ENCODE peak calls at places on chromosomes 13 and 19, in seven cellular contexts. R is CD4-positive, alpha-beta T cell; X is fibroblast of mammary gland; U is foreskin fibroblast; E is bronchial epithelial cell; L is mesothelial cell of epicardium; H is omental fat pad. A is an unnamed sample.
A peak's percentile ranks its signal among the peaks of the same experiment; 100 is the strongest.

GRCh38 chr13:41345921-41346589 is 35.0 kb downstream of the NAA16 start:
- DNase-seq in H (no peak), U (no peak), X (no peak), R (no peak), L (no peak), E (peak; percentile 5), A (no peak)

GRCh38 chr13:30373727-30374126 is 48.6 kb upstream of the UBE2L5 start:
- DNase-seq in H (no peak), X (no peak), E (no peak), R (no peak), L (no peak), U (no peak), A (no peak)

GRCh38 chr19:3451451-3451866 is 28.9 kb downstream of the SMIM24 start:
- DNase-seq in X (no peak), H (no peak), E (no peak), L (no peak), U (no peak), R (no peak), A (no peak)

GRCh38 chr19:46303345-46303701 is 6.5 kb downstream of the HIF3A start:
- DNase-seq in U (no peak), E (no peak), R (no peak), L (no peak), X (no peak), H (no peak), A (no peak)

GRCh38 chr13:45695198-45695730 is 6.9 kb upstream of the CBY2 start:
- DNase-seq in E (no peak), L (no peak), X (peak; percentile 18), H (no peak), U (no peak), R (no peak), A (no peak)

GRCh38 chr19:13963603-13964105 is 11.3 kb downstream of the DCAF15 start:
- DNase-seq in X (no peak), L (no peak), H (no peak), R (no peak), E (no peak), U (no peak), A (no peak)

GRCh38 chr19:49741210-49741844 is 21.8 kb downstream of the TSKS start:
- DNase-seq in U (no peak), X (peak; percentile 55), R (no peak), E (no peak), L (no peak), H (no peak), A (no peak)

GRCh38 chr19:47032171-47032811 is 12.7 kb downstream of the NPAS1 start:
- DNase-seq in L (peak; percentile 66), U (peak; percentile 39), E (peak; percentile 40), R (peak; percentile 72), H (no peak), X (no peak), A (peak; percentile 64)

GRCh38 chr19:19540707-19541515 is 2.8 kb downstream of the CILP2 start:
- DNase-seq in R (peak; percentile 75), H (peak; percentile 47), E (peak; percentile 62), U (peak; percentile 80), L (peak; percentile 58), X (no peak), A (peak; percentile 47)

GRCh38 chr19:30744741-30745475 is 372.7 kb downstream of the ZNF536 start:
- DNase-seq in H (no peak), E (no peak), X (no peak), R (no peak), U (no peak), L (no peak), A (no peak)

GRCh38 chr19:43934055-43934984 is 762 bp downstream of the ZNF45 start:
- DNase-seq in H (no peak), X (peak; percentile 16), E (peak; percentile 34), L (no peak), R (no peak), U (peak; percentile 22), A (peak; percentile 11)

GRCh38 chr13:69198706-69199105 is 908.9 kb upstream of the ATXN8OS start:
- DNase-seq in U (no peak), L (no peak), R (no peak), X (no peak), H (no peak), E (no peak), A (no peak)

GRCh38 chr19:1921825-1922224 is 16.6 kb downstream of the ADAT3 start:
- DNase-seq in X (no peak), E (no peak), U (no peak), R (no peak), L (no peak), H (no peak), A (no peak)

GRCh38 chr19:16722591-16722990 is 2.9 kb downstream of the NWD1 start:
- DNase-seq in R (no peak), U (no peak), X (no peak), E (no peak), L (no peak), H (no peak), A (no peak)

GRCh38 chr13:94272038-94272437 is 207.4 kb downstream of the DCT start:
- DNase-seq in L (no peak), E (no peak), R (no peak), U (no peak), X (peak; percentile 67), H (no peak), A (no peak)

GRCh38 chr19:58279042-58279924 is 528 bp downstream of the ZNF8 start:
- DNase-seq in R (peak; percentile 52), X (peak; percentile 57), U (peak; percentile 82), E (peak; percentile 44), L (peak; percentile 91), H (peak; percentile 81), A (peak; percentile 76)

GRCh38 chr19:58044886-58045285 is 11.1 kb downstream of the ZSCAN1 start:
- DNase-seq in X (no peak), U (no peak), L (no peak), R (no peak), H (no peak), E (no peak), A (no peak)

GRCh38 chr19:13842294-13843103 is 34.4 kb upstream of the NANOS3 start:
- DNase-seq in L (peak; percentile 62), R (peak; percentile 66), U (peak; percentile 92), E (no peak), X (peak; percentile 57), H (no peak), A (peak; percentile 74)

GRCh38 chr19:13118424-13119193 is 545 bp downstream of the NACC1 start:
- DNase-seq in X (peak; percentile 27), E (peak; percentile 35), U (peak; percentile 73), H (no peak), L (no peak), R (no peak), A (peak; percentile 58)

GRCh38 chr19:55652311-55653078 is 2.3 kb upstream of the U2AF2 start:
- DNase-seq in X (no peak), H (no peak), E (no peak), U (no peak), L (no peak), R (no peak), A (peak; percentile 36)
- TF ChIP-seq CTCF in X (no peak), H (no peak), E (no peak), U (no peak), L (no peak), R (no peak), A (no peak)

DNA sequence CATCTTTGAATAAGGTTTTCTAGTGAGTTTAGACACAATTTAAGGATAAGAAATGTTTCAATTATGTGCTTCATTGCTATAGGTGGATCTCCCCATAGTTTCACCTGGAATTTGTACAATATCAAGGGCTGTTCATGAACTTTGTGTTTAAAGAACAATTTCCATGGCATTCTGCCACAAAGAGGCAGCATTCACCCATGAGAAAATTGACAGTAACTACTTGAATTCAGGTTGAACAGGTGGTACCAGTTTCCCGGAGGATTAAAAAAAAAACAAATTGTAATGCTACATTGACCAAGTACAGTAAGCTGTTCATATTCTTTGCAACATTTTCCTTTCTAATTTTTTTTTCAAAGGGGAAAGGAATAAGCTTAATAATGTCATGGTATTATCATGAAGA is 9.1 kb downstream of the SLITRK5 start:
- DNase-seq in X (no peak), E (peak; percentile 59), H (no peak), L (no peak), U (no peak), R (no peak), A (peak; percentile 15)
- TF ChIP-seq CTCF in X (no peak), E (peak; percentile 12), H (no peak), L (no peak), U (no peak), R (no peak), A (no peak)

GRCh38 chr19:40394816-40395210 is 4.8 kb upstream of the HIPK4 start:
- DNase-seq in H (no peak), E (no peak), L (no peak), U (no peak), X (no peak), R (no peak), A (no peak)
- TF ChIP-seq CTCF in H (no peak), E (no peak), L (no peak), U (no peak), X (no peak), R (no peak), A (no peak)

DNA sequence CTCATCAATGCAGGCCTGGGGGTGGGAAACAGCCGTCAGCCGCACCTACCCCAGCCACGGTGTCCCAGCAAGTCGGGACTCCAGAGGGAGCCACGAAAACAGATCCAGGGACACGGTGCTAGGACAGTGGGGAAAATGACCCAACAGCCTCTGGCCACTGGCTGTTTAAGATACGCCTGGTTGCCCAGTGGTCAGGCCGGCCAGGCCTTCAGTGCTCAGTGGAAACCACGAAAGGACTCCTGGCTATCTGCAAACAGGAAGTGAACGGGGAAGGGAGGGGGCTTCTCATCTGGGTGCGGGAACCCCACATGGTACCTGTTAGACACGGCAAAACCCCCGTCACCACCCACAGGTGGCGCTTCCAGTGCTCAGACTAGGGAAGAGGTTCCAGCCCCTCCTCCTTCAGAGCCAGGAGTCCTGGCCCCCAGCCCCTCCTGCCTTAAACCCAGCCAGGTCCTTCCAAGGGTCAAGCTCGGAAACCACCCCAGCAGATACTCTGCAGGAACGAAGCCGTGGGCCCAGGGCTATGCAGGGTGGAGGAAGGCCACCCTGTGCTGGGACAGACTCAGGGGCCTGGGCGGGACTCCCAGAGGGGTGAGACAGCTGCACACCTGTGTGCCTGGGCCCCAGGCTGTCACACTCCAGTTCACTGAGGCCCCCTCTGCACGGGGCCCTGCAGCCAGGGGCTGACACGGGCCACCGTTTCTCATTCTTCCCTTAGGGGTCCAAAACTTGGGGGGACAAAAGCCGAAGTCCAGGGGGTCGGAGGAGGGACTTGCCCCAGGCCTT is 4.5 kb downstream of the PPP1R12C start:
- DNase-seq in U (no peak), L (no peak), R (no peak), X (no peak), H (no peak), E (no peak), A (no peak)
- TF ChIP-seq CTCF in U (no peak), L (no peak), R (no peak), X (no peak), H (no peak), E (peak; percentile 13), A (no peak)

DNA sequence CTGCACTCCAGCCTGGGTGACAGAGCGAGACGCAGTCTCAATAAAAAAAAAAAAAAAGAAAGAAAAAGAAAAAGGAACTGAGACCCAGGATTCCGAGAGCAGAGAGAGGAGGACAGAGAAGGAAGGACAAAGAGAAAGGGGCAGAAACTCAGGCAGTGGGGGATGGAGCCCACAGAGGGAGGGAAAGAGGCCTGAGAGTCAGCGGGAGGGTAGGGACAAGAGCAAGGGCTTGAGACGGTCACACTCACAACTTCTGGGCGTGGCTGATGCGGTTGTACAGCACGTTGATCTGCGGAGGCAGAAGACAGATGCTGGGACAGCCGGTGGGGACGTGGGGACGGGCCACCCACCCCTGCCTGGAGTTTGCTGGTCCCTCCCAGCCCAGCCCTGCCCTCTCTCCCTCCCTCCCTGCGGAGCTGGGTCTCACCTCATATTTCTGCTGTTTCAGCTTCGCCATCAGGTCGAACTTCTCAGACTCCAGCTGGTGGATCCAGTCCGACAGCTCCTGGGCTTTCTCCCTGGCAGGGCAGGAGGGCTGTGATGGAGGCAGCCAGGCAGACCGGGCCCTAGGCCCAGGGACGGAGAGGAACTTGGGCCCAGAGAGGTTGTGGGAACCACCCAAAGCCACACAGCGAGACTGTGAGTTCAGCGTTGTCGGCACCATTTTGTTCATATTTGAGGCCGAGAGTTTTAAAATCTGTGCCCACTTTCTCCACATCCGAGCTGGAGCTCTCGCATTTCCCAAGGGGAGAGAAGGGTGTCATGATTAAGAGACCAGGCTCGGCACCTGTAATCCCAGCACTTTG is 15.2 kb downstream of the TNNT1 start:
- DNase-seq in R (no peak), H (no peak), U (no peak), L (no peak), X (no peak), E (no peak), A (no peak)
- TF ChIP-seq CTCF in R (no peak), H (no peak), U (no peak), L (no peak), X (no peak), E (no peak), A (no peak)

A was measured in endothelial cell.